ENCODE peak calls at places on chromosomes 3 and 15, in eight cellular contexts. A is endothelial cell; E is GM20000; U is kidney tubule cell; P is T follicular helper cell; S is DMS79; Q is Caco-2; H is activated CD4-positive, CD25-positive, alpha-beta regulatory T cell. M is an unnamed sample.

GRCh38 chr3:145681132-145681531 is 479.9 kb downstream of the PLOD2 start:
- DNase-seq in A (no peak), E (no peak), U (no peak), P (no peak), S (no peak), Q (no peak), H (no peak), M (no peak)

GRCh38 chr15:83445653-83446052 is 1.5 kb upstream of the SH3GL3 start:
- DNase-seq in A (no peak), E (no peak), U (no peak), P (no peak), S (no peak), Q (no peak), H (no peak), M (no peak)

GRCh38 chr15:41506796-41507341 is 6.8 kb downstream of the LTK start:
- DNase-seq in A (no peak), E (peak), U (no peak), P (no peak), S (no peak), Q (peak), H (no peak), M (no peak)

GRCh38 chr3:181493423-181493822 is 218.3 kb upstream of the SOX2 start:
- DNase-seq in A (no peak), E (no peak), U (no peak), P (no peak), S (no peak), Q (no peak), H (no peak), M (no peak)

GRCh38 chr3:139299261-139300132 is 44.3 kb upstream of the MRPS22 start:
- DNase-seq in A (no peak), E (no peak), U (peak), P (no peak), S (no peak), Q (peak), H (no peak), M (no peak)

GRCh38 chr15:77504310-77504709 is 83.6 kb downstream of the HMG20A start:
- DNase-seq in A (no peak), E (no peak), U (no peak), P (no peak), S (peak), Q (no peak), H (no peak), M (peak)

GRCh38 chr15:80474751-80475295 is 70.6 kb downstream of the ARNT2 start:
- DNase-seq in A (no peak), E (no peak), U (no peak), P (no peak), S (no peak), Q (no peak), H (no peak), M (no peak)

GRCh38 chr3:175857666-175858270 is 998.6 kb downstream of the NAALADL2 start:
- DNase-seq in A (no peak), E (no peak), U (no peak), P (no peak), S (no peak), Q (no peak), H (no peak), M (no peak)

GRCh38 chr15:60523056-60523455 is 44.1 kb upstream of the ICE2 start:
- DNase-seq in A (no peak), E (no peak), U (peak), P (no peak), S (no peak), Q (no peak), H (no peak), M (no peak)

GRCh38 chr15:47360296-47360695 is 357.0 kb upstream of the SEMA6D start:
- DNase-seq in A (no peak), E (no peak), U (no peak), P (no peak), S (no peak), Q (no peak), H (no peak), M (no peak)

GRCh38 chr3:43539321-43539720 is 82.5 kb downstream of the ANO10 start:
- DNase-seq in A (no peak), E (no peak), U (no peak), P (no peak), S (no peak), Q (no peak), H (no peak), M (no peak)

GRCh38 chr15:77028451-77029165 is 33.7 kb downstream of the PSTPIP1 start:
- DNase-seq in A (peak), E (no peak), U (no peak), P (no peak), S (no peak), Q (peak), H (no peak), M (peak)

GRCh38 chr15:41512078-41512394 is 1.6 kb downstream of the LTK start:
- DNase-seq in A (peak), E (peak), U (no peak), P (no peak), S (no peak), Q (no peak), H (no peak), M (no peak)

GRCh38 chr15:72902245-72902928 is 118.8 kb upstream of the ADPGK start:
- DNase-seq in A (no peak), E (no peak), U (peak), P (no peak), S (no peak), Q (no peak), H (no peak), M (no peak)

GRCh38 chr15:100931143-100931890 is 12.2 kb downstream of the LRRK1 start:
- DNase-seq in A (no peak), E (peak), U (no peak), P (no peak), S (no peak), Q (no peak), H (no peak), M (peak)

GRCh38 chr15:98648654-98649537 is 557 bp downstream of the IGF1R start:
- DNase-seq in A (peak), E (peak), U (peak), P (peak), S (no peak), Q (no peak), H (peak), M (no peak)

GRCh38 chr3:124281453-124282316 is 289.8 kb upstream of the ROPN1 start:
- DNase-seq in A (no peak), E (peak), U (peak), P (no peak), S (no peak), Q (no peak), H (no peak), M (no peak)

GRCh38 chr15:98779463-98780071 is 131.2 kb downstream of the IGF1R start:
- DNase-seq in A (peak), E (peak), U (peak), P (peak), S (no peak), Q (peak), H (peak), M (peak)

GRCh38 chr3:48030188-48030587 is 14.0 kb upstream of the MAP4 start:
- DNase-seq in A (no peak), E (no peak), U (no peak), P (no peak), S (no peak), Q (no peak), H (no peak), M (no peak)

GRCh38 chr15:52362497-52362896 is 66.9 kb upstream of the MYO5C start:
- DNase-seq in A (no peak), E (no peak), U (peak), P (no peak), S (no peak), Q (no peak), H (no peak), M (no peak)

GRCh38 chr3:69288161-69288895 is 97.6 kb downstream of the FRMD4B start:
- DNase-seq in A (no peak), E (no peak), U (no peak), P (no peak), S (no peak), Q (peak), H (no peak), M (no peak)

GRCh38 chr3:196708467-196708866 is 3.6 kb downstream of the CEP19 start:
- DNase-seq in A (no peak), E (no peak), U (no peak), P (no peak), S (no peak), Q (no peak), H (no peak), M (no peak)

GRCh38 chr3:11995061-11995460 is 9.1 kb upstream of the SYN2 start:
- DNase-seq in A (no peak), E (no peak), U (no peak), P (no peak), S (no peak), Q (no peak), H (no peak), M (no peak)

GRCh38 chr15:98823012-98823458 is 174.7 kb downstream of the IGF1R start:
- DNase-seq in A (no peak), E (no peak), U (peak), P (no peak), S (peak), Q (no peak), H (no peak), M (no peak)

GRCh38 chr3:77814845-77815244 is 774.9 kb downstream of the ROBO2 start:
- DNase-seq in A (no peak), E (no peak), U (no peak), P (no peak), S (no peak), Q (no peak), H (no peak), M (no peak)